ENCODE peak calls at places on chromosomes 6 and 20, in five cellular contexts. C is stimulated activated naive CD8-positive, alpha-beta T cell treated with anti-CD3 and anti-CD28 coated beads, Interleukin-15, amount 100 ng/mL, for 72 hours; J is left ventricle myocardium superior; F is kidney tubule cell; A is C1 segment of cervical spinal cord. V is an unnamed sample.
A peak's percentile ranks its signal among the peaks of the same experiment; 100 is the strongest.

GRCh38 chr20:49394264-49394663 is 88.2 kb downstream of the KCNB1 start:
- DNase-seq in F (no peak), J (no peak), C (no peak), A (no peak), V (no peak)

GRCh38 chr6:15915508-15916178 is 213.2 kb upstream of the MYLIP start:
- DNase-seq in C (no peak), A (no peak), F (no peak), J (no peak), V (no peak)

GRCh38 chr6:168371989-168372711 is 52.6 kb upstream of the DACT2 start:
- DNase-seq in J (peak; percentile 21), A (no peak), C (no peak), F (no peak), V (no peak)

GRCh38 chr20:63829598-63829942 is 1.5 kb downstream of the ZBTB46 start:
- DNase-seq in C (no peak), A (no peak), F (no peak), J (no peak), V (no peak)

GRCh38 chr6:72787521-72788031 is 165.7 kb downstream of the KCNQ5 start:
- DNase-seq in A (no peak), F (peak; percentile 89), C (no peak), J (no peak), V (no peak)

GRCh38 chr6:52574709-52575489 is 2.0 kb downstream of the TRAM2 start:
- DNase-seq in A (no peak), J (peak; percentile 50), C (peak; percentile 53), F (no peak), V (no peak)

GRCh38 chr20:1369970-1370369 is 22.9 kb downstream of the FKBP1A start:
- DNase-seq in F (no peak), J (no peak), A (no peak), C (no peak), V (no peak)

GRCh38 chr20:63736893-63737689 is 627 bp downstream of the LIME1 start:
- DNase-seq in J (peak; percentile 32), F (no peak), C (peak; percentile 74), A (no peak), V (peak; percentile 71)

GRCh38 chr6:12014027-12014872 is 2.1 kb downstream of the HIVEP1 start:
- DNase-seq in F (peak; percentile 65), C (no peak), J (no peak), A (no peak), V (no peak)

GRCh38 chr6:7047966-7048365 is 59.8 kb upstream of the RREB1 start:
- DNase-seq in C (no peak), A (no peak), J (no peak), F (no peak), V (no peak)

GRCh38 chr20:17438436-17439039 is 92.6 kb downstream of the BFSP1 start:
- DNase-seq in F (no peak), J (no peak), C (no peak), A (no peak), V (no peak)

GRCh38 chr20:38630727-38631126 is 29.1 kb downstream of the ARHGAP40 start:
- DNase-seq in J (no peak), A (no peak), F (no peak), C (no peak), V (no peak)

GRCh38 chr20:41047279-41047974 is 18.8 kb downstream of the TOP1 start:
- DNase-seq in C (no peak), F (peak; percentile 61), A (no peak), J (no peak), V (no peak)

GRCh38 chr6:152635949-152636674 is 1.1 kb downstream of the SYNE1 start:
- DNase-seq in F (peak; percentile 11), C (peak; percentile 1), J (peak; percentile 31), A (peak; percentile 10), V (peak; percentile 44)

GRCh38 chr6:47655719-47656595 is 42.4 kb upstream of the ADGRF4 start:
- DNase-seq in J (no peak), A (no peak), F (peak; percentile 87), C (no peak), V (no peak)

GRCh38 chr6:6191909-6192308 is 128.6 kb downstream of the F13A1 start:
- DNase-seq in C (no peak), A (no peak), J (no peak), F (no peak), V (no peak)

GRCh38 chr20:48812600-48813445 is 15.0 kb downstream of the PREX1 start:
- DNase-seq in C (no peak), J (no peak), F (no peak), A (no peak), V (no peak)

GRCh38 chr6:82056567-82056966 is 191.0 kb downstream of the IBTK start:
- DNase-seq in J (no peak), C (no peak), A (no peak), F (no peak), V (no peak)

GRCh38 chr6:39091163-39091562 is 23.8 kb downstream of the SAYSD1 start:
- DNase-seq in J (no peak), A (no peak), F (no peak), C (no peak), V (no peak)

GRCh38 chr20:49542514-49542991 is 25.4 kb downstream of the PTGIS start:
- DNase-seq in C (no peak), J (no peak), F (no peak), A (no peak), V (no peak)

GRCh38 chr6:156687875-156688549 is 89.2 kb upstream of the ARID1B start:
- DNase-seq in F (peak; percentile 45), J (peak; percentile 34), A (peak; percentile 42), C (no peak), V (peak; percentile 25)

GRCh38 chr20:58236612-58237317 is 8.3 kb upstream of the ANKRD60 start:
- DNase-seq in C (peak; percentile 84), F (peak; percentile 61), J (peak; percentile 83), A (peak; percentile 29), V (peak; percentile 78)

GRCh38 chr6:30325873-30326445 is 768 bp upstream of the TRIM39 start:
- DNase-seq in F (peak; percentile 85), A (no peak), C (peak; percentile 76), J (no peak), V (no peak)

GRCh38 chr6:45655630-45656422 is 278.1 kb upstream of the SUPT3H start:
- DNase-seq in J (no peak), F (peak; percentile 100), C (no peak), A (no peak), V (no peak)

GRCh38 chr20:21741266-21741665 is 35.8 kb downstream of the PAX1 start:
- DNase-seq in J (no peak), A (no peak), C (no peak), F (no peak), V (no peak)

GRCh38 chr6:53794073-53794719 is 609 bp upstream of the LRRC1 start:
- DNase-seq in J (peak; percentile 76), F (peak; percentile 91), C (no peak), A (peak; percentile 77), V (peak; percentile 74)

GRCh38 chr6:37919417-37920157 is 100.1 kb downstream of the ZFAND3 start:
- DNase-seq in J (no peak), C (no peak), F (no peak), A (no peak), V (no peak)

GRCh38 chr20:8787090-8787489 is 281.8 kb upstream of the PLCB4 start:
- DNase-seq in F (no peak), C (no peak), A (no peak), J (no peak), V (no peak)

GRCh38 chr6:107536183-107536582 is 46.3 kb downstream of the SOBP start:
- DNase-seq in A (no peak), C (no peak), F (no peak), J (no peak), V (no peak)